ENCODE peak calls at places on chromosomes 1 and 21, in five cellular contexts. One of them, this sample, is unnamed.

GRCh38 chr1:204274441-204274840 is 60.7 kb upstream of the GOLT1A start:
- DNase-seq in OCI-LY7: no peak
- DNase-seq in thyroid gland: no peak
- DNase-seq in hepatocyte: no peak
- DNase-seq in activated effector memory CD4-positive, alpha-beta T cell treated with anti-CD3 and anti-CD28 coated beads, Interleukin-2, amount 50 U/mL, for 16 hours: no peak
- DNase-seq in this sample: no peak

GRCh38 chr1:22339237-22339636 is 112.4 kb upstream of the ZBTB40 start:
- DNase-seq in OCI-LY7: no peak
- DNase-seq in thyroid gland: no peak
- DNase-seq in hepatocyte: no peak
- DNase-seq in activated effector memory CD4-positive, alpha-beta T cell treated with anti-CD3 and anti-CD28 coated beads, Interleukin-2, amount 50 U/mL, for 16 hours: no peak
- DNase-seq in this sample: no peak

GRCh38 chr1:150065184-150065871 is 2.2 kb upstream of the VPS45 start:
- DNase-seq in OCI-LY7: no peak
- DNase-seq in thyroid gland: no peak
- DNase-seq in hepatocyte: no peak
- DNase-seq in activated effector memory CD4-positive, alpha-beta T cell treated with anti-CD3 and anti-CD28 coated beads, Interleukin-2, amount 50 U/mL, for 16 hours: no peak
- DNase-seq in this sample: no peak

GRCh38 chr1:23478896-23479790 is 4.8 kb downstream of the ASAP3 start:
- DNase-seq in OCI-LY7: no peak
- DNase-seq in thyroid gland: peak
- DNase-seq in hepatocyte: peak
- DNase-seq in activated effector memory CD4-positive, alpha-beta T cell treated with anti-CD3 and anti-CD28 coated beads, Interleukin-2, amount 50 U/mL, for 16 hours: no peak
- DNase-seq in this sample: no peak

GRCh38 chr1:110770832-110771231 is 96.1 kb upstream of the KCNA3 start:
- DNase-seq in OCI-LY7: no peak
- DNase-seq in thyroid gland: no peak
- DNase-seq in hepatocyte: no peak
- DNase-seq in activated effector memory CD4-positive, alpha-beta T cell treated with anti-CD3 and anti-CD28 coated beads, Interleukin-2, amount 50 U/mL, for 16 hours: no peak
- DNase-seq in this sample: no peak

GRCh38 chr1:29264773-29265389 is 28.6 kb downstream of the PTPRU start:
- DNase-seq in OCI-LY7: no peak
- DNase-seq in thyroid gland: no peak
- DNase-seq in hepatocyte: no peak
- DNase-seq in activated effector memory CD4-positive, alpha-beta T cell treated with anti-CD3 and anti-CD28 coated beads, Interleukin-2, amount 50 U/mL, for 16 hours: no peak
- DNase-seq in this sample: no peak

GRCh38 chr1:224377676-224378006 is 21.0 kb downstream of the CNIH4 start:
- DNase-seq in OCI-LY7: no peak
- DNase-seq in thyroid gland: no peak
- DNase-seq in hepatocyte: peak
- DNase-seq in activated effector memory CD4-positive, alpha-beta T cell treated with anti-CD3 and anti-CD28 coated beads, Interleukin-2, amount 50 U/mL, for 16 hours: no peak
- DNase-seq in this sample: no peak

GRCh38 chr1:36728051-36728450 is 245.3 kb upstream of the CSF3R start:
- DNase-seq in OCI-LY7: no peak
- DNase-seq in thyroid gland: no peak
- DNase-seq in hepatocyte: no peak
- DNase-seq in activated effector memory CD4-positive, alpha-beta T cell treated with anti-CD3 and anti-CD28 coated beads, Interleukin-2, amount 50 U/mL, for 16 hours: no peak
- DNase-seq in this sample: no peak

GRCh38 chr21:42964561-42965560 is 9.5 kb upstream of the PKNOX1 start:
- DNase-seq in OCI-LY7: no peak
- DNase-seq in thyroid gland: no peak
- DNase-seq in hepatocyte: no peak
- DNase-seq in activated effector memory CD4-positive, alpha-beta T cell treated with anti-CD3 and anti-CD28 coated beads, Interleukin-2, amount 50 U/mL, for 16 hours: no peak
- DNase-seq in this sample: no peak

GRCh38 chr21:35265170-35265877 is 216.2 kb upstream of the RUNX1 start:
- DNase-seq in OCI-LY7: no peak
- DNase-seq in thyroid gland: no peak
- DNase-seq in hepatocyte: no peak
- DNase-seq in activated effector memory CD4-positive, alpha-beta T cell treated with anti-CD3 and anti-CD28 coated beads, Interleukin-2, amount 50 U/mL, for 16 hours: no peak
- DNase-seq in this sample: no peak

GRCh38 chr1:226702957-226703831 is 35.9 kb downstream of the ITPKB start:
- DNase-seq in OCI-LY7: peak
- DNase-seq in thyroid gland: peak
- DNase-seq in hepatocyte: peak
- DNase-seq in activated effector memory CD4-positive, alpha-beta T cell treated with anti-CD3 and anti-CD28 coated beads, Interleukin-2, amount 50 U/mL, for 16 hours: peak
- DNase-seq in this sample: peak

GRCh38 chr1:61301824-61302652 is 219.7 kb downstream of the NFIA start:
- DNase-seq in OCI-LY7: no peak
- DNase-seq in thyroid gland: no peak
- DNase-seq in hepatocyte: no peak
- DNase-seq in activated effector memory CD4-positive, alpha-beta T cell treated with anti-CD3 and anti-CD28 coated beads, Interleukin-2, amount 50 U/mL, for 16 hours: no peak
- DNase-seq in this sample: no peak

GRCh38 chr21:30340714-30341573 is 3.5 kb upstream of the KRTAP27-1 start:
- DNase-seq in OCI-LY7: peak
- DNase-seq in thyroid gland: peak
- DNase-seq in hepatocyte: peak
- DNase-seq in activated effector memory CD4-positive, alpha-beta T cell treated with anti-CD3 and anti-CD28 coated beads, Interleukin-2, amount 50 U/mL, for 16 hours: peak
- DNase-seq in this sample: peak

GRCh38 chr1:202272446-202272845 is 69.3 kb downstream of the UBE2T start:
- DNase-seq in OCI-LY7: no peak
- DNase-seq in thyroid gland: no peak
- DNase-seq in hepatocyte: no peak
- DNase-seq in activated effector memory CD4-positive, alpha-beta T cell treated with anti-CD3 and anti-CD28 coated beads, Interleukin-2, amount 50 U/mL, for 16 hours: no peak
- DNase-seq in this sample: no peak

GRCh38 chr1:105664495-105664894 is 1392.0 kb upstream of the PRMT6 start:
- DNase-seq in OCI-LY7: no peak
- DNase-seq in thyroid gland: no peak
- DNase-seq in hepatocyte: no peak
- DNase-seq in activated effector memory CD4-positive, alpha-beta T cell treated with anti-CD3 and anti-CD28 coated beads, Interleukin-2, amount 50 U/mL, for 16 hours: no peak
- DNase-seq in this sample: no peak

GRCh38 chr1:181349512-181349911 is 133.8 kb upstream of the CACNA1E start:
- DNase-seq in OCI-LY7: no peak
- DNase-seq in thyroid gland: no peak
- DNase-seq in hepatocyte: no peak
- DNase-seq in activated effector memory CD4-positive, alpha-beta T cell treated with anti-CD3 and anti-CD28 coated beads, Interleukin-2, amount 50 U/mL, for 16 hours: no peak
- DNase-seq in this sample: no peak

GRCh38 chr1:239184581-239185244 is 201.7 kb upstream of the CHRM3 start:
- DNase-seq in OCI-LY7: no peak
- DNase-seq in thyroid gland: no peak
- DNase-seq in hepatocyte: no peak
- DNase-seq in activated effector memory CD4-positive, alpha-beta T cell treated with anti-CD3 and anti-CD28 coated beads, Interleukin-2, amount 50 U/mL, for 16 hours: no peak
- DNase-seq in this sample: no peak

This sample was measured in SHP77 treated with DMSO at 0.1 percent for 48 hours.